ENCODE peak calls at places on chromosomes 16 and 17, in four cellular contexts. U is H1, O is K562, W is HepG2. H is an unnamed sample.

GRCh38 chr16:82738699-82739098 is 111.9 kb downstream of the CDH13 start:
- DNase-seq in U (no peak), O (no peak), W (no peak), H (no peak)

GRCh38 chr17:3558603-3559269 is 1.1 kb upstream of the TRPV3 start:
- DNase-seq in U (no peak), O (no peak), W (no peak), H (no peak)

GRCh38 chr17:2485543-2485942 is 26.1 kb downstream of the METTL16 start:
- DNase-seq in U (no peak), O (no peak), W (peak; percentile 61), H (no peak)

GRCh38 chr16:4987250-4987579 is 29.1 kb downstream of the SEC14L5 start:
- DNase-seq in U (no peak), O (peak; percentile 13), W (no peak), H (no peak)

GRCh38 chr17:77482375-77483127 is 341.8 kb downstream of the SEC14L1 start:
- DNase-seq in U (no peak), O (no peak), W (no peak), H (no peak)

GRCh38 chr16:66547101-66547989 is 2.6 kb downstream of the TK2 start:
- DNase-seq in U (no peak), O (no peak), W (no peak), H (no peak)

GRCh38 chr17:47280072-47280811 is 26.6 kb downstream of the ITGB3 start:
- DNase-seq in U (no peak), O (peak; percentile 51), W (no peak), H (no peak)

GRCh38 chr16:71628810-71629209 is 2.8 kb downstream of the MARVELD3 start:
- DNase-seq in U (no peak), O (no peak), W (no peak), H (no peak)

GRCh38 chr16:2157480-2158261 is 2.1 kb downstream of the TRAF7 start:
- DNase-seq in U (no peak), O (no peak), W (peak; percentile 85), H (no peak)

GRCh38 chr16:30896890-30897730 is 696 bp downstream of the CTF1 start:
- DNase-seq in U (no peak), O (peak; percentile 89), W (peak; percentile 87), H (peak; percentile 86)

GRCh38 chr17:51189628-51190027 is 23.4 kb downstream of the NME2 start:
- DNase-seq in U (no peak), O (no peak), W (no peak), H (no peak)

GRCh38 chr17:17575360-17576251 is 15.9 kb downstream of the PEMT start:
- DNase-seq in U (no peak), O (no peak), W (no peak), H (no peak)

GRCh38 chr17:72392056-72393010 is 271.5 kb downstream of the SOX9 start:
- DNase-seq in U (no peak), O (no peak), W (no peak), H (no peak)

GRCh38 chr17:11389583-11389982 is 148.6 kb downstream of the SHISA6 start:
- DNase-seq in U (no peak), O (no peak), W (no peak), H (no peak)

GRCh38 chr17:71003736-71004135 is 834.4 kb downstream of the KCNJ2 start:
- DNase-seq in U (no peak), O (no peak), W (no peak), H (no peak)

GRCh38 chr17:82116246-82116645 is 18.2 kb upstream of the FASN start:
- DNase-seq in U (no peak), O (peak; percentile 47), W (no peak), H (no peak)

GRCh38 chr16:20740007-20740883 is 1.4 kb downstream of the THUMPD1 start:
- DNase-seq in U (no peak), O (no peak), W (peak; percentile 19), H (no peak)

GRCh38 chr16:20743591-20743990 is 2.0 kb upstream of the THUMPD1 start:
- DNase-seq in U (no peak), O (no peak), W (no peak), H (no peak)

GRCh38 chr16:20740901-20741491 is 622 bp downstream of the THUMPD1 start:
- DNase-seq in U (peak; percentile 31), O (peak; percentile 94), W (peak; percentile 80), H (peak; percentile 40)

GRCh38 chr16:20744922-20745440 is 3.4 kb upstream of the THUMPD1 start:
- DNase-seq in U (no peak), O (peak; percentile 72), W (no peak), H (no peak)

GRCh38 chr16:20741555-20742285 is at the start of gene THUMPD1:
- DNase-seq in U (peak; percentile 88), O (peak; percentile 96), W (peak; percentile 95), H (peak; percentile 92)
- TF ChIP-seq EZH2 in U (no peak), O (no peak), W (no peak), H (no peak)

GRCh38 chr16:75024182-75024581 is 25.4 kb downstream of the ZNRF1 start:
- DNase-seq in U (no peak), O (no peak), W (no peak), H (no peak)

GRCh38 chr16:75022567-75022966 is 23.7 kb downstream of the ZNRF1 start:
- DNase-seq in U (no peak), O (no peak), W (no peak), H (no peak)

GRCh38 chr16:75021410-75021809 is 22.6 kb downstream of the ZNRF1 start:
- DNase-seq in U (no peak), O (no peak), W (no peak), H (no peak)

GRCh38 chr16:75024591-75024990 is 25.8 kb downstream of the ZNRF1 start:
- DNase-seq in U (no peak), O (no peak), W (no peak), H (no peak)

DNA sequence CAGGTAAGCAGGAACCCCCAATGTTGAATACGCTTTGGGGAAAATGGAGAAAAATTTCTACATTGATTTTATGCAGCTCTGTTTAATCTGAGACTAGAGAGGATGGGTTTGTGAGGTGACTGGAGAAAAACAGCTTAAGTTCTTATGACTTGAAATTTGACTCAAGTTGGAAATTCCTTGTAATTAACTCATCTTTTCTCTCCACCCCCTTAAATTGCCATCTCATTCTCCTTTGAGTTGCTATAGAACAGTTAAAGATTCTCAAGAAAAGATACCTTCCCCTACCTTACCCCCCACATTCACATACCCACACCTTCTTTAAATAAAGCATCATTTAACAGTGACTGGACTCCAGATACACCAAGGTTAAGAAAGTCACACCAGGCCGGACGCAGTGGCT is 24.2 kb downstream of the ZNRF1 start:
- DNase-seq in U (no peak), O (no peak), W (no peak), H (no peak)
- TF ChIP-seq JUND in U (no peak), O (no peak), W (no peak), H (no peak)

GRCh38 chr16:73062640-73063283 is 14.8 kb upstream of the ZFHX3 start:
- DNase-seq in U (no peak), O (no peak), W (no peak), H (no peak)
- TF ChIP-seq EZH2 in U (peak; percentile 8), O (no peak), W (no peak), H (no peak)

GRCh38 chr17:62075308-62075815 is 10.3 kb upstream of the MED13 start:
- DNase-seq in U (no peak), O (no peak), W (no peak), H (no peak)

GRCh38 chr17:62073993-62074392 is 8.9 kb upstream of the MED13 start:
- DNase-seq in U (no peak), O (no peak), W (no peak), H (no peak)

GRCh38 chr17:62080647-62081046 is 15.6 kb upstream of the MED13 start:
- DNase-seq in U (no peak), O (no peak), W (no peak), H (no peak)

GRCh38 chr17:62076864-62077788 is 12.0 kb upstream of the MED13 start:
- DNase-seq in U (no peak), O (no peak), W (no peak), H (no peak)
- TF ChIP-seq JUND in U (no peak), O (no peak), W (no peak), H (no peak)

GRCh38 chr16:88616320-88616719 is 22.1 kb upstream of the IL17C start:
- DNase-seq in U (no peak), O (no peak), W (no peak), H (no peak)
- TF ChIP-seq EZH2 in U (no peak), O (no peak), W (no peak), H (no peak)

DNA sequence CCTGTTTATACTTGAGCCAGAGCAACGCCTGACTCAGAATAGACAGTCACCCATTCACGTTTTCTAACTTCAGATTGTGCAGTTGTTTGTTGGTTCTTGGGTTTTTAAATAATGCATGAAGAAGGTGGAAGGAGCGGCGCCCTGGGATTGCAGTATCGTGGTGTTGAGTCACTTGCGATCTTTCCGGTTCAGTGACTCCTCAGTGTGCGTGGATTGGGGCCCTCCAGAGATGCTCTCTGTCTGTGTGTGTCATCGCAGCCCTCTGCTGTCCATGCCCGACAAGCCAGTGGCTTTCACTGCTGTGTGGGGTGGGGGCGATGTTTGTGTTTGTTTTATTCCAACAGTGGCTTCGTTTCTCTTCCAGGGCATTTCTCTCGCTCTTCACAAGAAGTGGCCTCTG is 134.0 kb downstream of the RPTOR start:
- DNase-seq in U (no peak), O (no peak), W (no peak), H (no peak)
- TF ChIP-seq JUND in U (no peak), O (no peak), W (no peak), H (no peak)

GRCh38 chr16:88686439-88687253 is at the start of gene SNAI3:
- DNase-seq in U (peak; percentile 23), O (peak; percentile 97), W (peak; percentile 76), H (peak; percentile 51)
- TF ChIP-seq EZH2 in U (no peak), O (no peak), W (peak; percentile 59), H (no peak)

DNA sequence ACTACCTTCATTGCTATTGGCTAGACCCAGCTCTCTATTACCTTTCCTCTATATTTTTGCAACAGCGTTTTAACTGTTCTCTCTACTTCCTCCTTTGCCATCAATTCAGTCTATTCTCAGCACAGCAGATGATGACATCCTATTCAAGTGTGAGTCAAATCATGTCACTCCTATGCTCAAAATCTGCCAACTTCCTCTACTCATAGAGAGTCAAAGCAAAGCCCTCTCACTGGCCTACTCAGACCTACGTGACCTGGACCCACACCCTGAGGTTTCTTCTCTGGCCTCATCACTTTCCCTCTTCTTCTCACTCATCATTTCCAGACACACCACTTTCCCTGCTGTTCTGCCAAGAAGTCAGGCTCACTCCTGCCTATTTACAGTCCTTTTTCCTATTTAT is 289.0 kb upstream of the AXIN2 start:
- DNase-seq in U (no peak), O (no peak), W (no peak), H (peak; percentile 8)
- TF ChIP-seq JUND in U (no peak), O (no peak), W (no peak), H (peak; percentile 33)

DNA sequence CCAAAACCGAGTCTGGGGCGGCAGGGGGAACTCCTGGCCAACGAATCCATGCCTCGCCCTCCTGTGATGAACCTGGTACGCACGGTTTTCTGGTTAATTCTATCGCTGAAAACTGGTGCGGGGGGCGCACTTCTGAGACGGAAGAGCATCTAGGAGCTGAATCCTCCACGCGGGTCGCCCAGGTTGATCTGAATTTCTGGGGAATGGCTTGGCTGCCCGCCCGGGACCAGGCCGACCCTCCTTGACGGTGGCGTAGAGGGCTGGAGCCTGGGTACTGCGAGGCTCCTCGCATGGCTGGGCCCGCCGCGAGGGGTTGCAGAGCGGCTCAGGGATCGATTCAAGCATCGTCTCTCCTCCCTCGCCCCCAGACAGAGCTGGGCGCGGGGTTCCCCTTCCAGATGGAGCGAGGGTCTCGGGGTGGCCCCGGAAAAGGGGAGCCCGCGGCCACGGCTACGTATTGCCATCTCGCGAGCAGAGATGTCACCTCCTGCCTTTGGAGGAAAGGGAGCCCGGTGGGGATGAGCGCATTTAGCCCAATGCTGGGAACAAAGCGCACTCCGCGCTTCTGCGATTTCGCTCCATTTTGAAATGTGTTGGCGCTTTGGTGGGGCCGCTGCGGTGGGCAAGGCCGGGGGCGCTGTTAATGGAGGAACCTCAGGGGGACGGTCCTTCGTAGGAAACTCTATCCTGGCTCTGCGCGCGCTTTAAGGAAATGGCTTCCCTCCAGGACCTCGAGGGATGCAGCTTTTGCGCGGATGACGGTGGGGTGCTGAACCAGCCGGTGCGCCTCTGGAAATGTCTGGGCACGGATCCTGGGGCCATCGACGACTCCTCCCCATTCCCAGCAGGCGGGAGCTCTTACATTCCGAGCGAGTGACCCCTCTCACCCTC is 2.7 kb downstream of the MAPT start:
- DNase-seq in U (no peak), O (no peak), W (no peak), H (no peak)
- TF ChIP-seq EZH2 in U (peak; percentile 56), O (no peak), W (peak; percentile 52), H (no peak)